ENCODE peak calls at places on chromosome 5, in eight cellular contexts. P is sigmoid colon; X is spleen; O is CD8-positive, alpha-beta memory T cell; V is astrocyte; L is Karpas-422; E is stomach; M is psoas muscle. K is an unnamed sample.

GRCh38 chr5:84287964-84288363 is 96.7 kb downstream of the EDIL3 start:
- DNase-seq in X (no peak), E (no peak), O (no peak), V (peak; percentile 96), L (no peak), M (no peak), P (no peak), K (no peak)

GRCh38 chr5:93967923-93968322 is 226.5 kb upstream of the POU5F2 start:
- DNase-seq in P (no peak), V (no peak), E (no peak), M (no peak), L (no peak), X (no peak), O (no peak), K (no peak)

GRCh38 chr5:118611332-118611945 is 376.9 kb downstream of the DTWD2 start:
- DNase-seq in X (no peak), E (peak; percentile 35), M (no peak), L (peak; percentile 63), V (no peak), O (no peak), P (no peak), K (no peak)

GRCh38 chr5:180201051-180201987 is 7.7 kb downstream of the RASGEF1C start:
- DNase-seq in P (no peak), O (no peak), L (peak; percentile 84), M (no peak), V (no peak), E (no peak), X (peak; percentile 54), K (no peak)

GRCh38 chr5:3214396-3214795 is 381.2 kb upstream of the IRX1 start:
- DNase-seq in V (no peak), O (no peak), M (no peak), P (no peak), X (no peak), L (no peak), E (peak; percentile 8), K (no peak)

GRCh38 chr5:73338201-73339126 is 110.1 kb downstream of the FOXD1 start:
- DNase-seq in E (no peak), O (no peak), L (no peak), X (no peak), V (peak; percentile 92), M (no peak), P (no peak), K (no peak)

GRCh38 chr5:2125163-2125900 is 242.6 kb upstream of the IRX4 start:
- DNase-seq in P (no peak), O (no peak), E (no peak), V (no peak), M (no peak), L (no peak), X (no peak), K (no peak)

GRCh38 chr5:89946514-89946913 is 463.0 kb downstream of the CETN3 start:
- DNase-seq in O (no peak), M (no peak), X (no peak), E (no peak), V (no peak), P (no peak), L (no peak), K (no peak)

GRCh38 chr5:26761040-26761439 is 277.3 kb downstream of the CDH9 start:
- DNase-seq in O (no peak), M (no peak), E (no peak), L (no peak), X (no peak), V (no peak), P (no peak), K (no peak)

GRCh38 chr5:134738963-134739661 is 764 bp downstream of the CAMLG start:
- DNase-seq in E (no peak), M (no peak), L (peak; percentile 78), P (no peak), O (peak; percentile 27), V (peak; percentile 44), X (peak; percentile 77), K (no peak)

GRCh38 chr5:161311965-161312364 is 234.6 kb downstream of the GABRB2 start:
- DNase-seq in M (no peak), O (no peak), L (no peak), E (no peak), V (no peak), P (no peak), X (no peak), K (no peak)

GRCh38 chr5:32692066-32692746 is 18.9 kb upstream of the NPR3 start:
- DNase-seq in O (no peak), X (no peak), V (peak; percentile 88), P (no peak), E (no peak), L (no peak), M (no peak), K (no peak)

GRCh38 chr5:369151-369939 is 47.8 kb downstream of the AHRR start:
- DNase-seq in P (peak; percentile 40), O (no peak), V (peak; percentile 25), L (no peak), E (no peak), X (peak; percentile 71), M (no peak), K (no peak)

GRCh38 chr5:154205441-154206117 is 15.0 kb downstream of the GALNT10 start:
- DNase-seq in O (no peak), L (no peak), E (no peak), X (no peak), V (peak; percentile 79), P (no peak), M (no peak), K (no peak)

GRCh38 chr5:87770016-87770415 is 357.3 kb upstream of the CCNH start:
- DNase-seq in E (no peak), L (no peak), X (no peak), P (no peak), M (no peak), V (no peak), O (no peak), K (no peak)

GRCh38 chr5:87769137-87769536 is 356.4 kb upstream of the CCNH start:
- DNase-seq in M (no peak), X (no peak), L (no peak), P (no peak), E (no peak), V (no peak), O (no peak), K (no peak)

GRCh38 chr5:87765009-87765408 is 352.3 kb upstream of the CCNH start:
- DNase-seq in E (no peak), V (no peak), P (no peak), M (no peak), O (no peak), X (no peak), L (no peak), K (no peak)

DNA sequence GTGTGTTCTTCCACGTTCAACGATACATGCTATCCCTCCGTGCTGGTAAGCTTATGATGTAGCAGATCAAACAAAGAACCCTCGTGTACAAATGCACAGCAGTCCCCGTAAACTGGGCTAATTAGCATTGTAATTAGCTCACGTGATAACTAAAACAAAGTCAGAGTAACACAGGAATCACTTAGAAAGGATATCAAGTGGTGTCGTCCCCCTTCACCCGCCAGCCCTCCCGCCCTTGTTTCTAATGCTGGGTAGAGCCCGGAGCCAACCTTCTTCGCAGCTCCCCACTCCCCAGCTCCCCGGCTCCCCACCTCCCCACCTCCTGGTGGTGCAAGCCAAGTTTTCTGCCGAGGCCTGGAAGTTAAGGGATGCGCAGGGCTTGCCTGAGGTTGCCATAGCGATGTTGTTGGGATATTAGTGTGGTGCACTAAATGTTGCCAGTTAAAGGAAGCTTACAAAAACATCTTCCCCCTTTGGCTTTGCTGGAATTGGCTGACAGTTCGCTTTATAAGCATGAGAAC is 357.9 kb upstream of the CCNH start:
- DNase-seq in E (no peak), M (no peak), L (no peak), V (no peak), P (no peak), X (peak; percentile 41), O (no peak), K (no peak)
- H3K27ac ChIP-seq in E (no peak overlapping the region), M (no peak overlapping the region), L (no peak overlapping the region), V (no peak overlapping the region), P (no peak overlapping the region), X (no peak overlapping the region), O (no peak overlapping the region), K (no peak overlapping the region)

DNA sequence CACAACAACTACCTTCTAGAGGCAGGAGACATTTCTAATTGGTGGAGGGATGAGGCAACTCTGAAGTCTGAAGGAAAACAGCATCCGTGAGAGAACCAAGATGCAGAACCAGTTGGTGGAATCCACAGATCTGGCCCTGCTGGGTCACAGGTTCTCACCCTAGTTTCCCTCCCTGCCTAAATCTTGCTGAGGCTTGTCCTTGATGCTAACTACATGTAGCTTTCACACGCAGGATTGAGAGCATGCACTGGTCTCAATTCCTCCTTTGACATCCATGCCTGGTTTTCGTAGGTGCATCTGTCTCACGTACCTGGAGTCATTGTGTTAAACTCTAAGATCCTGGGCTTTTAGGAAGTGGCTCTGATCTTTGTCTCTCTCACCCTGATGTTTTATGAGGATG is 9.7 kb upstream of the F2RL1 start:
- DNase-seq in L (no peak), X (no peak), O (no peak), E (no peak), V (no peak), M (no peak), P (no peak), K (no peak)
- H3K27ac ChIP-seq in L (no peak overlapping the region), X (no peak overlapping the region), O (no peak overlapping the region), E (no peak overlapping the region), V (no peak overlapping the region), M (no peak overlapping the region), P (no peak overlapping the region), K (no peak overlapping the region)

DNA sequence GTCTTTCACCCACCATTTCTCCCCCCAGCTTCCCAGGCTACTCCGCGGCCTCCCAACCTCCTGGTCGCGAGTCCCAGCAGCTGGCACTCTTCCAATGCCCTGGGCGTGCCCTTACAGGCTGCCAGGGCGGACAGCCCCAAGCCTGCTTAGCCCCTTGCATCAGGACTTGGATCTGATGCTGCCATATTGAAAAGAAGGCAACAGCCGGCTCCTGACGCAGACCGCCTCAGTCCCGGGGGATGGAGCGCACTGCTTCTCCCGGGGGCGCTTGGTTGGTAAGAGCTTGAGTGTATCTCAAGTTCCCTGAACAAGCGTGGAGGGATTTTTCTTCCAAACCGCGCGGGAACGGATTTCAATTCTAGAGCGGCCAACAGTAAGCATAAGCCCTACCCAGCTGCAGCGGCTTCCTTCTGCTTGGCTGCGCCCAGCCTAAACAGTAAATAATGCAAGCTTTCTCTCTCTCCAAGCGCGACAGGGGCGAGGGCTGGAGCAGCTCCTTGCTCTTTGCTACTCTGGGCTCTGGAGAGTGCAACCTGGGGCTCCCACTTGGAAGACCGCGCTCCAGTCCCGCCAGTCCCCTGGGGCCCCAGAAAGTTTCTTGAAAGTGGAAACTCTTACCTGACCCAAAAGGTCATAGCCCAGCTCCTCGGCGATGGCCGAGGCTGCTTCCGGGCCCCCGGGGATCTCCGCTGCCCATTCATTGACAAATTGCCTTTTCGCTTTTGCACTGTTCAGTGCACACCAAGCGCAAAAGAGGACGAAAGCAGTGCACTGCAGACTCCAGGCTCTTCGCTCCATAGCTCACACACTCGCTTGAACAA is 593 bp downstream of the PCSK1 start:
- DNase-seq in O (no peak), P (no peak), M (peak; percentile 52), E (no peak), L (no peak), V (peak; percentile 81), X (no peak), K (no peak)
- H3K27ac ChIP-seq in O (no peak overlapping the region), P (no peak overlapping the region), M (no peak overlapping the region), E (no peak overlapping the region), L (no peak overlapping the region), V (peak overlapping the region; percentile 66), X (no peak overlapping the region), K (no peak overlapping the region)

DNA sequence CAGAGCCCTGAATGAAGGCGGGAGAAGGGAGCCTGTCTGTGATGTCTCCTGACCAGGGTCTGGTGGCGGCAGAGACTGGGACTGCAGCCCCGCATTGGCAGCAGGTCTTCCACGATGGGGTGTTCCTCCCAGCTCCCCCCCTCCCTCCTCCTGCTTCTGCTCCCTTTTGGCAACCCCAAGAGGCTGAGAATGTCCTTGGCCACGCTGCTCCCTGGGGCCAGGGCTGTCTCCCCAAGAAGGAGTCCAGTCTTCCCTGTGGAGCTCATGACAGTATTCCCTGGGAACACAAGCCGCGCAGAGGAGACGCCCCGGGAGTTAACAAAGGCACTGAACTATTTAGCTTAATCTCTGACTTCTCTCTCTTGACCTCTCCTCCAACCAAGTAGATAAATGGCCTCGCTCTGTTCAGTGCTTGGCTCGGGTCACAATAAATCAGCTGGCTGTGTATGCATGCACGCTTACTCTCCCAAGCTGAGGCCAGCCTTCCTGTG is 84.0 kb upstream of the NEURL1B start:
- DNase-seq in P (peak; percentile 96), X (peak; percentile 50), M (no peak), E (no peak), L (no peak), V (peak; percentile 16), O (no peak), K (no peak)
- H3K27ac ChIP-seq in P (peak overlapping the region; percentile 90), X (no peak overlapping the region), M (no peak overlapping the region), E (peak overlapping the region; percentile 82), L (no peak overlapping the region), V (no peak overlapping the region), O (no peak overlapping the region), K (no peak overlapping the region)

K was measured in lung.